ENCODE peak calls at places on chromosome 14, in eight cellular contexts. J is Peyer's patch, N is GM23338, R is tibial artery, C is vagina, D is mucosa of descending colon, U is neural progenitor cell, K is fibroblast of lung. L is an unnamed sample. For H3K4me1, the result is how much of the 10 kb centered on the place peaks cover.

GRCh38 chr14:74141703-74142102 is 56.9 kb downstream of the LIN52 start:
- DNase-seq in C (no peak), R (no peak), J (no peak), K (peak), U (no peak), N (no peak), D (no peak), L (no peak)

GRCh38 chr14:45198551-45198950 is 54.5 kb downstream of the MIS18BP1 start:
- DNase-seq in K (peak), J (no peak), U (no peak), C (no peak), R (no peak), D (no peak), N (no peak), L (no peak)

GRCh38 chr14:104680056-104680805 is 9.2 kb upstream of the INF2 start:
- DNase-seq in N (no peak), R (peak), C (no peak), J (no peak), K (peak), D (peak), U (no peak), L (peak)

GRCh38 chr14:26286066-26286791 is 311.6 kb downstream of the NOVA1 start:
- DNase-seq in K (peak), R (no peak), C (no peak), D (no peak), U (no peak), J (no peak), N (no peak), L (no peak)

GRCh38 chr14:73725116-73726024 is 11.2 kb upstream of the PNMA1 start:
- DNase-seq in R (peak), N (no peak), U (no peak), D (peak), K (peak), J (no peak), C (no peak), L (no peak)

GRCh38 chr14:30240685-30241084 is 313.0 kb upstream of the PRKD1 start:
- DNase-seq in C (no peak), R (no peak), N (no peak), K (peak), U (no peak), J (no peak), D (no peak), L (no peak)

GRCh38 chr14:88613552-88614010 is 50.7 kb downstream of the ZC3H14 start:
- DNase-seq in N (no peak), C (no peak), R (no peak), U (no peak), J (no peak), D (no peak), K (peak), L (no peak)

GRCh38 chr14:39430762-39431415 is 1.3 kb downstream of the FBXO33 start:
- DNase-seq in R (no peak), J (no peak), U (no peak), C (no peak), K (peak), N (no peak), D (peak), L (no peak)

GRCh38 chr14:61178226-61179060 is 102.7 kb downstream of the TMEM30B start:
- DNase-seq in K (peak), C (no peak), N (no peak), U (no peak), R (peak), J (no peak), D (no peak), L (no peak)

GRCh38 chr14:101293609-101294008 is 267.7 kb upstream of the DIO3 start:
- DNase-seq in K (no peak), U (no peak), J (no peak), D (no peak), C (no peak), R (no peak), N (no peak), L (no peak)

GRCh38 chr14:44791730-44792129 is 170.0 kb downstream of the KLHL28 start:
- DNase-seq in C (no peak), U (no peak), K (no peak), J (no peak), N (no peak), R (no peak), D (no peak), L (no peak)

GRCh38 chr14:96146131-96146771 is 58.4 kb upstream of the BDKRB2 start:
- DNase-seq in N (no peak), K (peak), U (no peak), D (no peak), R (no peak), C (peak), J (no peak), L (no peak)

GRCh38 chr14:90388437-90388836 is 8.4 kb upstream of the CALM1 start:
- DNase-seq in J (no peak), U (peak), D (no peak), C (no peak), K (peak), R (no peak), N (peak), L (no peak)

GRCh38 chr14:30551460-30551859 is 7.5 kb upstream of the G2E3 start:
- DNase-seq in R (no peak), N (no peak), J (no peak), C (no peak), U (no peak), D (no peak), K (peak), L (no peak)

GRCh38 chr14:101102875-101103274 is 199.4 kb upstream of the RTL1 start:
- DNase-seq in D (no peak), K (no peak), U (no peak), C (no peak), R (no peak), J (peak), N (no peak), L (no peak)

GRCh38 chr14:53391156-53391555 is 238.0 kb upstream of the DDHD1 start:
- DNase-seq in C (no peak), J (no peak), R (no peak), U (no peak), D (no peak), K (peak), N (no peak), L (no peak)

GRCh38 chr14:95597784-95598204 is 62.9 kb downstream of the GLRX5 start:
- DNase-seq in N (peak), D (no peak), J (no peak), K (peak), R (no peak), C (no peak), U (peak), L (no peak)

GRCh38 chr14:85317491-85318021 is 212.4 kb upstream of the FLRT2 start:
- DNase-seq in C (no peak), K (no peak), N (no peak), J (no peak), U (no peak), D (no peak), R (no peak), L (no peak)

GRCh38 chr14:23816371-23816770 is 137.2 kb upstream of the DHRS4 start:
- DNase-seq in J (no peak), R (no peak), N (no peak), U (no peak), C (no peak), K (no peak), D (no peak), L (no peak)

GRCh38 chr14:23387916-23388882 is 11.4 kb downstream of the CMTM5 start:
- DNase-seq in U (no peak), R (no peak), C (no peak), N (no peak), J (no peak), D (no peak), K (no peak), L (no peak)

GRCh38 chr14:66955159-66955558 is 234.1 kb upstream of the GARIN2 start:
- DNase-seq in R (no peak), J (no peak), U (no peak), K (no peak), D (no peak), N (no peak), C (no peak), L (no peak)

GRCh38 chr14:20808084-20808483 is 5.4 kb upstream of the RNASE1 start:
- DNase-seq in N (no peak), D (no peak), R (no peak), K (no peak), U (no peak), C (no peak), J (no peak), L (no peak)

GRCh38 chr14:30861200-30861599 is 13.2 kb upstream of the COCH start:
- DNase-seq in J (no peak), N (no peak), D (no peak), C (no peak), R (no peak), U (no peak), K (no peak), L (no peak)

GRCh38 chr14:74712499-74713394 is at the start of the genes AREL1 and FCF1:
- DNase-seq in J (peak), N (peak), U (peak), D (peak), K (peak), R (peak), C (peak), L (peak)

GRCh38 chr14:82084813-82085212 is 551.2 kb upstream of the SEL1L start:
- DNase-seq in D (no peak), J (no peak), C (no peak), K (no peak), R (no peak), U (no peak), N (no peak), L (no peak)

GRCh38 chr14:63727231-63727735 is 582 bp downstream of the SGPP1 start:
- DNase-seq in R (peak), J (peak), C (no peak), D (peak), N (peak), U (peak), K (peak), L (peak)

GRCh38 chr14:76904740-76905569 is 78.7 kb downstream of the LRRC74A start:
- DNase-seq in C (no peak), R (peak), D (peak), J (peak), K (peak), N (no peak), U (no peak), L (peak)

GRCh38 chr14:21093769-21094681 is 4.4 kb downstream of the ZNF219 start:
- DNase-seq in D (no peak), C (no peak), R (no peak), J (no peak), N (peak), K (no peak), U (peak), L (no peak)

GRCh38 chr14:34750233-34750632 is 35.8 kb upstream of the CFL2 start:
- DNase-seq in D (no peak), C (no peak), N (no peak), R (no peak), K (no peak), U (no peak), J (no peak), L (no peak)

GRCh38 chr14:100077441-100077840 is 12.2 kb downstream of the EVL start:
- DNase-seq in C (no peak), J (no peak), D (no peak), U (no peak), R (no peak), K (no peak), N (no peak), L (no peak)

GRCh38 chr14:100078216-100078780 is 13.1 kb downstream of the EVL start:
- DNase-seq in J (no peak), K (no peak), D (no peak), U (peak), R (no peak), N (no peak), C (no peak), L (no peak)

GRCh38 chr14:100076630-100077029 is 11.4 kb downstream of the EVL start:
- DNase-seq in U (no peak), J (no peak), C (no peak), K (peak), R (peak), N (no peak), D (no peak), L (peak)

GRCh38 chr14:100074431-100075100 is 9.3 kb downstream of the EVL start:
- DNase-seq in J (no peak), C (no peak), K (no peak), D (no peak), N (no peak), U (no peak), R (no peak), L (no peak)

DNA sequence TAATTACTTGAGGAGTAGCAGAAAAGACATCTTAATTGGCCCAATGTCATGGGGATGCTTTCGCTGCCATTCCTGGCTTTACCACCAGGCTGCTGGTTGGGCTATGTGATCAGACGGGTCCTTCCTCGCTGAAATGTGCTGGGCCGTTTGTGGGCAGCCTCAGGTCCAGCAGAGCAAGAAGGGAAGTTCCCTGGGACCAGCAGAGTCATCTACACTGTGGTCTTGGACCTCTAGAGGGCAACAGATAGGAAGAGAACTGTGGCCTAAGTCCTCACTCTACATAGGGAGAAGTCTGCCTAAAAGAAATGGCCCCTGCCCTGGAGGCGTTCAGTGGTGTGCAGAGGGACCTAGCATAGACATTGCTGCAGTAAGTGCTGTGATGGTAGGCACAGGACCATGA is 10.9 kb downstream of the EVL start:
- DNase-seq in N (peak), J (no peak), U (peak), C (no peak), R (no peak), K (peak), D (no peak), L (peak)
- TF ChIP-seq CTCF in N (peak), J (peak), U (peak), C (no peak), R (no peak), K (no peak), D (no peak), L (no peak)

GRCh38 chr14:99231850-99232401 is 40.1 kb downstream of the BCL11B start:
- DNase-seq in J (no peak), K (no peak), R (no peak), U (peak), D (no peak), N (peak), C (no peak), L (no peak)
- H3K4me3 ChIP-seq in J (no peak), K (no peak), R (no peak), U (peak), D (no peak), N (peak), C (no peak), L (no peak)

GRCh38 chr14:71553779-71554178 is 378.4 kb upstream of the RGS6 start:
- DNase-seq in J (no peak), N (no peak), U (no peak), D (no peak), C (no peak), R (no peak), K (no peak), L (no peak)

GRCh38 chr14:71554959-71555612 is 377.1 kb upstream of the RGS6 start:
- DNase-seq in C (no peak), J (no peak), N (no peak), U (no peak), D (no peak), K (no peak), R (no peak), L (no peak)

GRCh38 chr14:71551291-71551955 is 380.8 kb upstream of the RGS6 start:
- DNase-seq in U (no peak), K (no peak), R (no peak), N (no peak), D (no peak), J (no peak), C (no peak), L (no peak)

GRCh38 chr14:71554323-71554722 is 377.9 kb upstream of the RGS6 start:
- DNase-seq in K (no peak), N (no peak), D (no peak), R (no peak), U (no peak), J (no peak), C (no peak), L (no peak)

DNA sequence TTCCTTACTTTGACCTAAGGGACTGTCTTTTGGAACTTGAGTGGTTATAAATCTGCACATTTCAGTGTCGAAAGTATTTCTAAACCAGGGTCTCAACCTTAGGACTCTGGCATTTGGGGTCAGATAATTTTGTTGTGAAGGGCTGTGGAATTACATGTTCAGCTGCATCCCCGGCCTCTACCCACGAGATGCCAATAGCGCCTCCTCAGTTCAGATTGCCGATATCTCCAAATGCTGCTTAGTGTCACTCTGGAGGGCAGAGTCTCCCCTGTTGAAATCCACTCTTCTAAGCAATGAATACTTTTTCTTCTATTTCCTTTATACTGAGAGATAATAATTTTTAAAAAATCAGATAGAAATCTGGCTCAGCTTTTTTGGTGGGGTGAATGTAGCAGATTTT is 379.4 kb upstream of the RGS6 start:
- DNase-seq in C (no peak), D (no peak), K (no peak), J (no peak), R (no peak), U (no peak), N (peak), L (no peak)
- H3K4me1 ChIP-seq in C (under half), D (under half), K (under half), J (under half), R (under half), U (under half), N (under half), L (under half)

GRCh38 chr14:69238883-69239282 is 21.1 kb upstream of the GALNT16 start:
- DNase-seq in R (no peak), C (no peak), K (no peak), D (no peak), J (no peak), N (peak), U (no peak), L (no peak)

GRCh38 chr14:69240527-69241173 is 19.3 kb upstream of the GALNT16 start:
- DNase-seq in U (no peak), C (no peak), K (no peak), D (no peak), J (no peak), R (no peak), N (no peak), L (no peak)

GRCh38 chr14:69241577-69241976 is 18.4 kb upstream of the GALNT16 start:
- DNase-seq in N (no peak), U (no peak), J (no peak), K (peak), R (no peak), D (no peak), C (no peak), L (no peak)

GRCh38 chr14:69244946-69245345 is 15.0 kb upstream of the GALNT16 start:
- DNase-seq in C (no peak), D (no peak), J (no peak), R (no peak), N (no peak), K (no peak), U (no peak), L (no peak)

GRCh38 chr14:69242311-69243224 is 17.4 kb upstream of the GALNT16 start:
- DNase-seq in D (no peak), K (peak), U (peak), R (peak), C (no peak), N (peak), J (peak), L (no peak)
- TF ChIP-seq CTCF in D (peak), K (peak), U (peak), R (peak), C (peak), N (peak), J (peak), L (peak)